ENCODE peak calls at places on chromosomes 13 and 19, in nine cellular contexts. H is spleen, A is fibroblast of lung, N is AG09309, O is lower lobe of right lung, T is body of pancreas, C is OCI-LY7, P is stomach, X is uterus. D is an unnamed sample.

GRCh38 chr13:67366533-67366932 is 136.4 kb upstream of the PCDH9 start:
- DNase-seq in H (no peak), A (peak), N (no peak), O (no peak), T (no peak), C (no peak), P (no peak), X (no peak), D (no peak)

GRCh38 chr13:24071423-24072075 is 89.0 kb upstream of the SPATA13 start:
- DNase-seq in H (no peak), A (peak), N (no peak), O (no peak), T (no peak), C (no peak), P (no peak), X (no peak), D (no peak)

GRCh38 chr13:113399755-113400149 is 35.8 kb upstream of the GRTP1 start:
- DNase-seq in H (no peak), A (peak), N (no peak), O (no peak), T (no peak), C (no peak), P (no peak), X (no peak), D (no peak)

GRCh38 chr13:75715598-75716523 is 79.7 kb downstream of the LMO7 start:
- DNase-seq in H (no peak), A (no peak), N (no peak), O (no peak), T (no peak), C (no peak), P (no peak), X (no peak), D (no peak)

GRCh38 chr19:5339470-5339949 is 1.1 kb downstream of the PTPRS start:
- DNase-seq in H (no peak), A (no peak), N (no peak), O (no peak), T (no peak), C (no peak), P (no peak), X (no peak), D (no peak)

GRCh38 chr19:43760941-43761340 is 6.2 kb upstream of the SMG9 start:
- DNase-seq in H (no peak), A (peak), N (no peak), O (no peak), T (no peak), C (no peak), P (no peak), X (no peak), D (no peak)

GRCh38 chr19:28468701-28469459 is 744.1 kb downstream of the UQCRFS1 start:
- DNase-seq in H (peak), A (peak), N (peak), O (peak), T (peak), C (peak), P (no peak), X (no peak), D (peak)

GRCh38 chr19:19067276-19068072 is 3.7 kb downstream of the SLC25A42 start:
- DNase-seq in H (no peak), A (no peak), N (no peak), O (no peak), T (no peak), C (no peak), P (no peak), X (no peak), D (no peak)

GRCh38 chr19:58399903-58400637 is 4.6 kb downstream of the RNF225 start:
- DNase-seq in H (no peak), A (no peak), N (no peak), O (no peak), T (no peak), C (no peak), P (no peak), X (no peak), D (no peak)

GRCh38 chr13:20652946-20653345 is 50.6 kb upstream of the IL17D start:
- DNase-seq in H (no peak), A (no peak), N (no peak), O (no peak), T (no peak), C (no peak), P (no peak), X (no peak), D (no peak)

GRCh38 chr13:89255844-89256406 is 1584.8 kb downstream of the SLITRK5 start:
- DNase-seq in H (no peak), A (no peak), N (no peak), O (no peak), T (no peak), C (no peak), P (no peak), X (no peak), D (no peak)

GRCh38 chr13:83332751-83333150 is 549.5 kb downstream of the SLITRK1 start:
- DNase-seq in H (no peak), A (no peak), N (no peak), O (no peak), T (no peak), C (no peak), P (no peak), X (no peak), D (no peak)

GRCh38 chr13:107329991-107330390 is 762.1 kb upstream of the ARGLU1 start:
- DNase-seq in H (no peak), A (peak), N (no peak), O (no peak), T (no peak), C (no peak), P (no peak), X (no peak), D (no peak)

GRCh38 chr19:53664760-53665159 is 33.0 kb downstream of the DPRX start:
- DNase-seq in H (no peak), A (no peak), N (no peak), O (no peak), T (no peak), C (no peak), P (no peak), X (no peak), D (no peak)

GRCh38 chr13:113406321-113407102 is 42.6 kb upstream of the GRTP1 start:
- DNase-seq in H (peak), A (peak), N (no peak), O (no peak), T (no peak), C (no peak), P (no peak), X (peak), D (no peak)

GRCh38 chr13:80012281-80012680 is 328.6 kb downstream of the SPRY2 start:
- DNase-seq in H (no peak), A (peak), N (no peak), O (no peak), T (no peak), C (no peak), P (no peak), X (no peak), D (no peak)

GRCh38 chr13:46168341-46168740 is 13.6 kb downstream of the LCP1 start:
- DNase-seq in H (peak), A (no peak), N (no peak), O (peak), T (no peak), C (no peak), P (no peak), X (peak), D (no peak)

GRCh38 chr13:110813646-110814624 is 100.4 kb downstream of the ING1 start:
- DNase-seq in H (no peak), A (no peak), N (no peak), O (no peak), T (no peak), C (no peak), P (no peak), X (no peak), D (no peak)

GRCh38 chr19:14005381-14006084 is 587 bp downstream of the RFX1 start:
- DNase-seq in H (peak), A (peak), N (no peak), O (peak), T (peak), C (peak), P (peak), X (peak), D (peak)

GRCh38 chr13:94020833-94021232 is 458.6 kb downstream of the DCT start:
- DNase-seq in H (no peak), A (peak), N (no peak), O (no peak), T (no peak), C (no peak), P (no peak), X (no peak), D (no peak)

GRCh38 chr13:51520524-51520923 is 63.7 kb upstream of the WDFY2 start:
- DNase-seq in H (no peak), A (peak), N (no peak), O (no peak), T (no peak), C (no peak), P (no peak), X (no peak), D (no peak)

GRCh38 chr19:32403291-32403995 is 2.1 kb upstream of the DPY19L3 start:
- DNase-seq in H (no peak), A (no peak), N (no peak), O (no peak), T (no peak), C (no peak), P (no peak), X (no peak), D (no peak)

GRCh38 chr13:29925457-29925856 is 75.0 kb upstream of the UBL3 start:
- DNase-seq in H (no peak), A (peak), N (peak), O (peak), T (peak), C (no peak), P (peak), X (peak), D (no peak)

GRCh38 chr19:12656899-12657571 is 9.5 kb downstream of the MAN2B1 start:
- DNase-seq in H (no peak), A (no peak), N (no peak), O (no peak), T (no peak), C (peak), P (no peak), X (no peak), D (no peak)

GRCh38 chr19:19465436-19466070 is 49.8 kb downstream of the TSSK6 start:
- DNase-seq in H (no peak), A (no peak), N (no peak), O (peak), T (peak), C (no peak), P (no peak), X (no peak), D (no peak)

GRCh38 chr13:112750570-112750969 is 60.7 kb downstream of the ATP11A start:
- DNase-seq in H (peak), A (no peak), N (no peak), O (no peak), T (no peak), C (no peak), P (no peak), X (no peak), D (no peak)

GRCh38 chr13:112724788-112725345 is 35.0 kb downstream of the ATP11A start:
- DNase-seq in H (peak), A (no peak), N (no peak), O (no peak), T (no peak), C (no peak), P (no peak), X (no peak), D (peak)

GRCh38 chr13:33548065-33548464 is 262.5 kb upstream of the STARD13 start:
- DNase-seq in H (no peak), A (no peak), N (no peak), O (no peak), T (no peak), C (peak), P (no peak), X (no peak), D (no peak)

GRCh38 chr13:42807866-42808265 is 26.5 kb downstream of the FAM216B start:
- DNase-seq in H (no peak), A (peak), N (no peak), O (no peak), T (no peak), C (no peak), P (no peak), X (no peak), D (no peak)

GRCh38 chr13:113741101-113741731 is 17.8 kb upstream of the TMEM255B start:
- DNase-seq in H (peak), A (peak), N (no peak), O (peak), T (no peak), C (no peak), P (no peak), X (no peak), D (no peak)

GRCh38 chr13:43648733-43649132 is 138.0 kb downstream of the ENOX1 start:
- DNase-seq in H (no peak), A (peak), N (no peak), O (no peak), T (no peak), C (no peak), P (no peak), X (no peak), D (no peak)

GRCh38 chr13:40318366-40318765 is 348.1 kb downstream of the FOXO1 start:
- DNase-seq in H (no peak), A (no peak), N (no peak), O (no peak), T (peak), C (peak), P (peak), X (peak), D (no peak)

GRCh38 chr13:28530729-28531194 is 35.8 kb upstream of the FLT1 start:
- DNase-seq in H (no peak), A (no peak), N (no peak), O (no peak), T (no peak), C (no peak), P (no peak), X (no peak), D (no peak)

GRCh38 chr19:18278521-18279265 is 2.7 kb downstream of the JUND start:
- DNase-seq in H (peak), A (peak), N (no peak), O (no peak), T (peak), C (peak), P (peak), X (no peak), D (peak)

GRCh38 chr19:47239152-47239551 is 8.2 kb upstream of the BBC3 start:
- DNase-seq in H (no peak), A (peak), N (no peak), O (no peak), T (no peak), C (peak), P (no peak), X (no peak), D (no peak)
- H3K4me3 ChIP-seq in H (peak), A (no peak), N (no peak), O (peak), T (no peak), C (no peak), P (peak), X (peak), D (no peak)

GRCh38 chr19:50820086-50820485 is 3.5 kb downstream of the KLK1 start:
- DNase-seq in H (no peak), A (no peak), N (no peak), O (no peak), T (no peak), C (peak), P (no peak), X (no peak), D (no peak)
- H3K4me3 ChIP-seq in H (peak), A (no peak), N (no peak), O (no peak), T (peak), C (no peak), P (no peak), X (no peak), D (no peak)

GRCh38 chr13:60591348-60591747 is 194.3 kb downstream of the TDRD3 start:
- DNase-seq in H (no peak), A (peak), N (peak), O (no peak), T (no peak), C (no peak), P (no peak), X (no peak), D (no peak)
- H3K4me3 ChIP-seq in H (no peak), A (no peak), N (no peak), O (no peak), T (no peak), C (no peak), P (no peak), X (no peak), D (no peak)

GRCh38 chr13:91313581-91313980 is 33.9 kb upstream of the MIR17HG start:
- DNase-seq in H (no peak), A (no peak), N (no peak), O (no peak), T (no peak), C (no peak), P (no peak), X (no peak), D (no peak)
- H3K4me3 ChIP-seq in H (no peak), A (no peak), N (no peak), O (no peak), T (no peak), C (no peak), P (no peak), X (no peak), D (no peak)